ENCODE peak calls at places on chromosome 21, in four cellular contexts. F is Panc1, G is K562, N is GM12878. X is an unnamed sample.

GRCh38 chr21:43361127-43361492 is 65.8 kb downstream of the SIK1 start:
- ATAC-seq in N (peak), G (peak), F (no peak), X (no peak)

GRCh38 chr21:43769325-43769958 is 6.7 kb downstream of the CSTB start:
- ATAC-seq in N (no peak), G (no peak), F (no peak), X (no peak)

GRCh38 chr21:46096997-46097825 is 701 bp upstream of the COL6A2 start:
- ATAC-seq in F (no peak), N (no peak), G (peak), X (peak)

GRCh38 chr21:16071082-16071481 is 341.3 kb downstream of the USP25 start:
- ATAC-seq in N (no peak), F (no peak), G (no peak), X (peak)

GRCh38 chr21:37788503-37788902 is 127.8 kb downstream of the KCNJ6 start:
- ATAC-seq in F (no peak), G (no peak), N (no peak), X (no peak)

GRCh38 chr21:17340081-17340480 is 172.8 kb upstream of the CXADR start:
- ATAC-seq in G (no peak), F (no peak), N (no peak), X (no peak)

GRCh38 chr21:38830667-38831525 is 25.2 kb downstream of the ETS2 start:
- ATAC-seq in F (no peak), G (peak), N (peak), X (no peak)

GRCh38 chr21:27743971-27744564 is 777.2 kb upstream of the ADAMTS5 start:
- ATAC-seq in G (no peak), F (no peak), N (no peak), X (no peak)

GRCh38 chr21:32245971-32246370 is 32.9 kb downstream of the MIS18A start:
- ATAC-seq in N (no peak), G (no peak), F (no peak), X (no peak)

GRCh38 chr21:25421327-25422028 is 185.8 kb downstream of the MRPL39 start:
- ATAC-seq in N (peak), G (no peak), F (peak), X (no peak)
- TF ChIP-seq POLR2AphosphoS5 in N (peak), G (no peak), F (no peak), X (no peak)

GRCh38 chr21:45032332-45032731 is 42.0 kb upstream of the ADARB1 start:
- ATAC-seq in N (no peak), F (no peak), G (no peak), X (no peak)

GRCh38 chr21:45032977-45033705 is 41.2 kb upstream of the ADARB1 start:
- ATAC-seq in F (no peak), N (no peak), G (no peak), X (no peak)

GRCh38 chr21:45034556-45035476 is 39.6 kb upstream of the ADARB1 start:
- ATAC-seq in F (no peak), N (no peak), G (no peak), X (no peak)

GRCh38 chr21:45035477-45035848 is 38.9 kb upstream of the ADARB1 start:
- ATAC-seq in N (no peak), F (no peak), G (no peak), X (no peak)

DNA sequence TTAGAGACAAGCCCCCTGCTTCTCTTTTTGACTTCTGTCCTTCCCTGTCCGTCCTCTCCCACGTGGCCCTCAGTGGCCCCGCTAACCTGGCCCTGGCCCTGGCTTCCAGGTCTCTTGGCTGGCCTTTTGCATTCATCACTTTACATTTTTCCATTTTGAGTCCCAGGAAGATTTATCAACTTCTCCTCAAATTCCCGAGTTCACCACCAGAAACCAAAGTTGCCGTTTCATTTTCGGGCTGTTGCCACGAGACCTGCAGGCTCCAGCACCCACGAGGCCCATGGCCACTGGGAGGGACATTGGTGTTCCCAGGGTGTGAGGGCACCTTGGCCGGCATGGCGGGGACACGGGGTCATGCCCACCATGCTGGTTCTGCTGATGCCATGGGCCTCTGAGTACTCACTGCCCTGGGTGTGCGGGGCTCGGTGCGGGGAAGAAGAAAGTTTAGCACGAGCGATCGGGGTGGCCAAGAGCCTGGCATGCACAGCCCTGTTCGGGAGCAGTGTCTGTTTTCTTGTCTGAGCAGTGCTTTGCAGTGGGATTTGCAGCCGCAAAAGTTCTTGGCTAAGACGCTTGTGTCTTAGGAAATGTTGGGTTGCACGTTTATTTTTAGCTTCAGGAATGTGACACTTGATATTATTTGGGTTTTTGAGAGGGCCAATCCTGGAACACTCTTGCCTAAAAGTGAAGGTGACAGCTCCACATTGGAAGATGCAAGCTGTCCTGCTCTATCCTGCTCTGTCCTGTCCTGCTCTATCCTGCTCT is 40.4 kb upstream of the ADARB1 start:
- ATAC-seq in N (no peak), G (no peak), F (no peak), X (peak)
- TF ChIP-seq POLR2AphosphoS5 in N (no peak), G (no peak), F (no peak), X (peak)

GRCh38 chr21:44907966-44908364 is 12.7 kb downstream of the ITGB2 start:
- ATAC-seq in F (no peak), N (peak), G (peak), X (peak)
- TF ChIP-seq POLR2AphosphoS5 in F (no peak), N (no peak), G (no peak), X (peak)

DNA sequence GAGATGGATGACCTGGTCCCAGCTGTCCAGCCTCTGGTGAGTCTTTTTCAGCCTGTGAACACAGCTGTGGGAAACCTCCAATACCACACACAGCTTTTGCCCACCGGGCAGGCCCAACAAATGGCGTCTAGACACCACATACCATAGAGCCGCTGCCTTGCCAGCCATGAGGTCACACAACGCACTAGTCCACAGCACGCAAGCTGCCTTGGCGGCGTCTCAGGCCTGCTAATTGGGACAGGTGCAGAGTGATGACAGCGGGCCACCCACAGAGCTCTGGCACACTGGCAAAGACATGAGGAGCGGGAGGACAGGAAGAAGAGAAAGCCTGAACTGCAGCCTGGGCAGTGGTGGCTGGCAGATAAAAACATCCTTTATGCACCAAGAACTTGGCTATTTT is 125.5 kb downstream of the ADAMTS1 start:
- ATAC-seq in G (no peak), F (no peak), N (no peak), X (no peak)
- TF ChIP-seq POLR2AphosphoS5 in G (no peak), F (no peak), N (no peak), X (no peak)

GRCh38 chr21:44916965-44917364 is 3.7 kb downstream of the ITGB2 start:
- ATAC-seq in N (no peak), G (no peak), F (no peak), X (no peak)

GRCh38 chr21:44912158-44912473 is 8.6 kb downstream of the ITGB2 start:
- ATAC-seq in F (peak), N (no peak), G (no peak), X (no peak)

GRCh38 chr21:44911384-44912157 is 9.1 kb downstream of the ITGB2 start:
- ATAC-seq in F (peak), G (peak), N (no peak), X (peak)

GRCh38 chr21:44913425-44914175 is 7.1 kb downstream of the ITGB2 start:
- ATAC-seq in G (no peak), N (no peak), F (no peak), X (no peak)

GRCh38 chr21:44914176-44914874 is 6.4 kb downstream of the ITGB2 start:
- ATAC-seq in F (no peak), N (peak), G (no peak), X (no peak)
- TF ChIP-seq POLR2AphosphoS5 in F (no peak), N (no peak), G (no peak), X (no peak)

GRCh38 chr21:29133241-29133640 is 2.8 kb downstream of the MAP3K7CL start:
- ATAC-seq in G (no peak), N (no peak), F (no peak), X (no peak)

GRCh38 chr21:29135481-29135880 is 5.0 kb downstream of the MAP3K7CL start:
- ATAC-seq in N (no peak), F (no peak), G (no peak), X (no peak)

GRCh38 chr21:29133796-29134195 is 3.4 kb downstream of the MAP3K7CL start:
- ATAC-seq in N (no peak), G (no peak), F (no peak), X (no peak)

GRCh38 chr21:29125979-29126378 is 4.5 kb upstream of the MAP3K7CL start:
- ATAC-seq in G (peak), N (no peak), F (no peak), X (no peak)

GRCh38 chr21:29130234-29130993 is at the start of gene MAP3K7CL:
- ATAC-seq in F (no peak), N (peak), G (peak), X (peak)
- TF ChIP-seq POLR2AphosphoS5 in F (no peak), N (no peak), G (no peak), X (peak)